ENCODE peak calls at places on chromosomes 2 and 18, in ten cellular contexts. F is small intestine; T is retina; Y is HTR-8/SVneo; L is mesothelial cell of epicardium; P is activated naive CD8-positive, alpha-beta T cell treated with anti-CD3 and anti-CD28 coated beads, Interleukin-2, amount 50 U/mL, for 24 hours; D is cardiac muscle cell; J is H1; C is activated effector memory CD4-positive, alpha-beta T cell treated with anti-CD3 and anti-CD28 coated beads, Interleukin-2, amount 50 U/mL, for 16 hours; Z is iPS DF 19.7. R is an unnamed sample.

GRCh38 chr2:153287109-153287801 is 191.3 kb downstream of the RPRM start:
- DNase-seq in L (peak; percentile 27), F (no peak), Y (no peak), C (no peak), T (peak; percentile 22), D (peak; percentile 76), Z (peak; percentile 40), P (peak; percentile 4), J (peak; percentile 88), R (no peak)

GRCh38 chr18:9874730-9875129 is 11.0 kb upstream of the TXNDC2 start:
- DNase-seq in P (no peak), C (no peak), F (no peak), T (no peak), J (no peak), D (no peak), Z (no peak), Y (no peak), L (no peak), R (no peak)

GRCh38 chr2:241279413-241279812 is 36.1 kb downstream of the HDLBP start:
- DNase-seq in Y (no peak), C (no peak), D (no peak), Z (no peak), P (no peak), L (no peak), T (no peak), F (no peak), J (no peak), R (no peak)

GRCh38 chr2:95347681-95348608 is 50.8 kb downstream of the KCNIP3 start:
- DNase-seq in P (no peak), C (peak; percentile 60), L (no peak), Z (no peak), J (peak; percentile 49), D (no peak), F (no peak), Y (no peak), T (no peak), R (peak; percentile 60)

GRCh38 chr2:68318686-68319396 is 908 bp downstream of the CNRIP1 start:
- DNase-seq in J (no peak), F (no peak), L (no peak), D (no peak), P (no peak), T (no peak), Z (no peak), C (no peak), Y (peak; percentile 13), R (peak; percentile 70)

GRCh38 chr2:1721706-1722483 is 22.4 kb downstream of the PXDN start:
- DNase-seq in F (no peak), Z (no peak), D (no peak), T (no peak), Y (peak; percentile 72), L (no peak), P (no peak), C (no peak), J (no peak), R (peak; percentile 68)

GRCh38 chr2:86175866-86176265 is 19.4 kb downstream of the IMMT start:
- DNase-seq in T (no peak), J (no peak), D (no peak), P (no peak), L (no peak), Z (no peak), C (no peak), F (no peak), Y (no peak), R (no peak)

GRCh38 chr2:42045956-42046748 is 1.7 kb upstream of the PKDCC start:
- DNase-seq in F (no peak), L (no peak), D (peak; percentile 35), Y (no peak), P (no peak), Z (no peak), C (peak; percentile 38), J (no peak), T (peak; percentile 65), R (no peak)

GRCh38 chr2:197310271-197310939 is at the start of gene ANKRD44:
- DNase-seq in Z (no peak), T (peak; percentile 89), D (peak; percentile 90), C (peak; percentile 95), F (peak; percentile 71), P (peak; percentile 87), L (peak; percentile 68), J (peak; percentile 83), Y (peak; percentile 63), R (peak; percentile 96)

GRCh38 chr18:24633121-24633520 is 172.7 kb downstream of the HRH4 start:
- DNase-seq in D (no peak), L (no peak), J (no peak), C (no peak), Y (no peak), T (no peak), Z (no peak), P (no peak), F (no peak), R (no peak)

GRCh38 chr2:47195149-47195548 is 40.0 kb upstream of the STPG4 start:
- DNase-seq in Z (no peak), C (no peak), J (no peak), T (no peak), P (no peak), D (no peak), F (no peak), L (no peak), Y (no peak), R (no peak)

GRCh38 chr18:6751207-6751606 is 21.7 kb downstream of the ARHGAP28 start:
- DNase-seq in P (no peak), Y (no peak), J (no peak), F (no peak), D (no peak), Z (no peak), T (no peak), L (no peak), C (no peak), R (no peak)

GRCh38 chr2:74502147-74502719 is 2.8 kb upstream of the LBX2 start:
- DNase-seq in Z (no peak), C (no peak), D (no peak), J (peak; percentile 67), T (peak; percentile 54), F (peak; percentile 88), Y (no peak), L (no peak), P (no peak), R (no peak)

GRCh38 chr2:156538083-156538504 is 101.9 kb downstream of the GPD2 start:
- DNase-seq in C (no peak), Y (no peak), P (no peak), L (no peak), D (no peak), Z (peak; percentile 15), T (no peak), J (no peak), F (no peak), R (no peak)

GRCh38 chr2:201517094-201517493 is 65.6 kb downstream of the STRADB start:
- DNase-seq in F (no peak), T (no peak), Y (peak; percentile 12), Z (no peak), D (no peak), L (no peak), J (no peak), P (no peak), C (no peak), R (no peak)

GRCh38 chr2:177753682-177754475 is 318.7 kb downstream of the PDE11A start:
- DNase-seq in Y (peak; percentile 27), D (peak; percentile 37), T (peak; percentile 27), Z (no peak), F (peak; percentile 31), J (no peak), C (no peak), L (peak; percentile 49), P (no peak), R (peak; percentile 87)

GRCh38 chr2:129885735-129886134 is 93.7 kb upstream of the RAB6C start:
- DNase-seq in J (no peak), T (no peak), C (no peak), Y (peak; percentile 20), Z (no peak), D (peak; percentile 57), P (no peak), F (no peak), L (no peak), R (no peak)

GRCh38 chr2:104584393-104584792 is 269.5 kb upstream of the POU3F3 start:
- DNase-seq in D (no peak), F (no peak), P (no peak), Y (no peak), L (no peak), C (no peak), J (no peak), Z (peak; percentile 7), T (no peak), R (no peak)

GRCh38 chr2:219497495-219498279 is 1.0 kb upstream of the GMPPA start:
- DNase-seq in L (no peak), T (peak; percentile 43), C (peak; percentile 77), Z (no peak), Y (peak; percentile 91), P (peak; percentile 48), D (peak; percentile 89), F (peak; percentile 81), J (peak; percentile 76), R (peak; percentile 97)

GRCh38 chr2:109079590-109079989 is 49.4 kb upstream of the SH3RF3 start:
- DNase-seq in J (no peak), P (no peak), C (no peak), D (no peak), T (no peak), Z (no peak), Y (no peak), F (no peak), L (no peak), R (no peak)

GRCh38 chr2:233892793-233893192 is 24.4 kb upstream of the TRPM8 start:
- DNase-seq in Z (no peak), P (no peak), J (no peak), T (peak; percentile 28), C (no peak), D (no peak), Y (no peak), L (no peak), F (no peak), R (no peak)

GRCh38 chr2:237631029-237631785 is 3.8 kb downstream of the LRRFIP1 start:
- DNase-seq in F (no peak), L (no peak), P (no peak), Y (no peak), T (no peak), D (no peak), Z (no peak), C (no peak), J (no peak), R (no peak)

GRCh38 chr2:199379251-199379650 is 78.5 kb downstream of the SATB2 start:
- DNase-seq in Z (no peak), F (no peak), L (no peak), D (no peak), P (no peak), Y (peak; percentile 74), J (no peak), C (no peak), T (no peak), R (no peak)

GRCh38 chr2:42407476-42407875 is 46.5 kb upstream of the COX7A2L start:
- DNase-seq in Z (no peak), L (no peak), J (peak; percentile 41), C (no peak), Y (no peak), P (no peak), D (no peak), F (no peak), T (no peak), R (no peak)

GRCh38 chr2:199119796-199120195 is 337.9 kb downstream of the SATB2 start:
- DNase-seq in Z (no peak), T (no peak), P (no peak), D (no peak), C (no peak), L (no peak), J (no peak), F (no peak), Y (no peak), R (no peak)

GRCh38 chr2:233418761-233419625 is 64.7 kb downstream of the DGKD start:
- DNase-seq in L (no peak), P (peak; percentile 64), J (peak; percentile 43), F (no peak), Y (peak; percentile 56), D (peak; percentile 31), Z (no peak), C (peak; percentile 77), T (no peak), R (peak; percentile 83)

GRCh38 chr2:203656522-203657287 is 49.7 kb upstream of the CD28 start:
- DNase-seq in T (no peak), L (no peak), J (no peak), F (peak; percentile 99), D (no peak), P (no peak), C (no peak), Z (no peak), Y (no peak), R (peak; percentile 77)

GRCh38 chr18:36191286-36191685 is 4.0 kb downstream of the MOCOS start:
- DNase-seq in T (no peak), Y (no peak), L (no peak), F (no peak), D (no peak), J (peak; percentile 24), P (no peak), C (peak; percentile 27), Z (no peak), R (no peak)